ENCODE peak calls at places on chromosome 21, in nine cellular contexts. C, J, T, S, D, Q, F, Y and H are unnamed samples.

GRCh38 chr21:33373451-33373850 is 29.8 kb upstream of the IFNGR2 start:
- DNase-seq in Y (no peak), D (peak), T (no peak), Q (no peak), S (no peak), C (no peak), F (no peak), J (no peak), H (no peak)

GRCh38 chr21:33981341-33982101 is 65.9 kb upstream of the ATP5PO start:
- DNase-seq in C (no peak), Q (no peak), D (no peak), T (no peak), Y (no peak), S (peak), F (no peak), J (peak), H (no peak)

GRCh38 chr21:27480841-27481261 is 514.0 kb upstream of the ADAMTS5 start:
- DNase-seq in T (no peak), Y (no peak), J (no peak), C (no peak), Q (no peak), F (no peak), S (no peak), D (no peak), H (no peak)

GRCh38 chr21:27423073-27423472 is 456.2 kb upstream of the ADAMTS5 start:
- DNase-seq in C (no peak), D (no peak), F (peak), J (peak), Y (no peak), T (peak), Q (no peak), S (peak), H (peak)

GRCh38 chr21:35046880-35047229 is 2.2 kb downstream of the RUNX1 start:
- DNase-seq in S (no peak), D (no peak), F (no peak), T (no peak), Y (no peak), J (peak), C (no peak), Q (no peak), H (no peak)

GRCh38 chr21:15060776-15061175 is 4.0 kb downstream of the NRIP1 start:
- DNase-seq in S (no peak), F (no peak), Q (no peak), Y (no peak), C (no peak), T (no peak), J (no peak), D (no peak), H (no peak)

GRCh38 chr21:27779604-27780003 is 812.7 kb upstream of the ADAMTS5 start:
- DNase-seq in T (no peak), Q (no peak), S (no peak), C (no peak), J (no peak), D (no peak), Y (no peak), F (no peak), H (no peak)

GRCh38 chr21:32370971-32371766 is 21.6 kb downstream of the URB1 start:
- DNase-seq in J (no peak), Q (no peak), F (no peak), Y (no peak), T (no peak), S (no peak), C (no peak), D (no peak), H (no peak)

GRCh38 chr21:35578831-35579470 is 481.4 kb downstream of the SETD4 start:
- DNase-seq in C (no peak), Y (no peak), T (no peak), D (no peak), F (no peak), J (no peak), Q (no peak), S (no peak), H (no peak)

GRCh38 chr21:29114765-29115164 is 15.7 kb upstream of the MAP3K7CL start:
- DNase-seq in F (no peak), S (no peak), T (no peak), J (no peak), C (peak), Q (no peak), Y (peak), D (no peak), H (no peak)

GRCh38 chr21:17911628-17912027 is 92.5 kb upstream of the C21orf91 start:
- DNase-seq in C (no peak), S (no peak), J (no peak), D (no peak), Q (no peak), T (no peak), Y (no peak), F (no peak), H (no peak)

GRCh38 chr21:46552865-46553379 is 52.0 kb downstream of the S100B start:
- DNase-seq in Q (no peak), T (no peak), J (no peak), Y (no peak), F (no peak), C (no peak), D (no peak), S (no peak), H (no peak)

GRCh38 chr21:46549650-46550049 is 55.2 kb downstream of the S100B start:
- DNase-seq in J (no peak), C (no peak), F (no peak), S (no peak), Y (no peak), D (no peak), Q (no peak), T (no peak), H (no peak)

GRCh38 chr21:46552274-46552673 is 52.6 kb downstream of the S100B start:
- DNase-seq in S (no peak), F (no peak), C (no peak), T (no peak), D (no peak), J (no peak), Q (no peak), Y (no peak), H (no peak)

GRCh38 chr21:46551636-46552241 is 53.1 kb downstream of the S100B start:
- DNase-seq in D (peak), Q (peak), S (no peak), Y (no peak), F (no peak), C (peak), J (no peak), T (no peak), H (peak)

DNA sequence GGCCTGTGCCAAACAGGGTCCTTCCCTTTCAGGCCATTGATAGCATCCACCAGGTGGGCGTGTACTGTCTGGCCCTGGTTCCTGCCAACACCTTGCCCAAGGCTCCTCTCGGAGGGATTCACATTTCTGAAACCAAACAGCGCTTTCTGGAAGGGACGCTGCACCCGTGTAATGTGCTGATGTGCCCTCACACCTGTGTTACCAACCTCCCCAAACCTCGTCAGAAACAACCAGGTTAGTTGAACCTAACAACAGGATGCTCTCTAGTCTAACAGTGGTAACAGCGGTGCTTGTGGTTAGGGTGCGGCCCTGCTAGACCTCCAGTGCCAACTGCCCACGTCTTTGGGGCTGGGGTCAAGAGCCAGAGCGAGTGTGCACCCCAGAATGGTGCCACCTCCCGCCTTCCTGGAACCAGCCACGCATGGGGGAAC is 54.4 kb downstream of the S100B start:
- DNase-seq in Y (no peak), J (no peak), T (no peak), F (no peak), D (no peak), Q (no peak), S (no peak), C (no peak), H (no peak)
- TF ChIP-seq CTCF in Y (no peak), J (no peak), T (no peak), F (no peak), D (no peak), Q (no peak), S (no peak), C (no peak), H (no peak)

GRCh38 chr21:36640260-36641244 is 58.4 kb upstream of the SIM2 start:
- DNase-seq in C (peak), T (no peak), Q (peak), D (no peak), F (no peak), J (no peak), Y (no peak), S (no peak), H (no peak)
- H3K27ac ChIP-seq in C (no peak), T (no peak), Q (no peak), D (no peak), F (no peak), J (no peak), Y (no peak), S (no peak), H (no peak)

GRCh38 chr21:24076179-24076578 is 1531.1 kb downstream of the MRPL39 start:
- DNase-seq in Q (no peak), C (no peak), F (no peak), D (no peak), S (no peak), J (no peak), Y (no peak), T (no peak), H (no peak)
- TF ChIP-seq CTCF in Q (no peak), C (no peak), F (no peak), D (no peak), S (no peak), J (no peak), Y (no peak), T (no peak), H (peak)

DNA sequence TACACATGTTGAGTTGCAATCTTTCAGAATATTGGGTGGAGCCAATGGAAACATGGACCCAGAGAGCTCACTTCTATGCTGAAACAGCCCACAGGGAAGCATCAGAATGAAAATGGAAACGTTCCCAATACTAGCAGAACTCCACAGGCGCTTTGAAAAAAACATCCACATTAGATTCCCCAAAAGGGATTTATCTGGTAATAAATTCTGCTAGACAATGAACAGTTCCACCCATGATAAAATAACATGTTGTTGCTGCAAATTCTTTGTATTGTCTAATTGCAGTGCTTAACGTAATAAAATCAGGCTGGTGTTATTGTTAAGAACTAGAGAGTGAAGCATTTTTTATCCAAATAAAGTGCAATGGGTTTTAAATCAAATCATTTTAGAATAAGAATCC is 197.0 kb downstream of the GABPA start:
- DNase-seq in F (no peak), Y (no peak), Q (no peak), S (no peak), J (no peak), T (no peak), D (no peak), C (no peak), H (no peak)
- H3K27ac ChIP-seq in F (no peak), Y (no peak), Q (no peak), S (peak), J (peak), T (peak), D (no peak), C (peak), H (no peak)

DNA sequence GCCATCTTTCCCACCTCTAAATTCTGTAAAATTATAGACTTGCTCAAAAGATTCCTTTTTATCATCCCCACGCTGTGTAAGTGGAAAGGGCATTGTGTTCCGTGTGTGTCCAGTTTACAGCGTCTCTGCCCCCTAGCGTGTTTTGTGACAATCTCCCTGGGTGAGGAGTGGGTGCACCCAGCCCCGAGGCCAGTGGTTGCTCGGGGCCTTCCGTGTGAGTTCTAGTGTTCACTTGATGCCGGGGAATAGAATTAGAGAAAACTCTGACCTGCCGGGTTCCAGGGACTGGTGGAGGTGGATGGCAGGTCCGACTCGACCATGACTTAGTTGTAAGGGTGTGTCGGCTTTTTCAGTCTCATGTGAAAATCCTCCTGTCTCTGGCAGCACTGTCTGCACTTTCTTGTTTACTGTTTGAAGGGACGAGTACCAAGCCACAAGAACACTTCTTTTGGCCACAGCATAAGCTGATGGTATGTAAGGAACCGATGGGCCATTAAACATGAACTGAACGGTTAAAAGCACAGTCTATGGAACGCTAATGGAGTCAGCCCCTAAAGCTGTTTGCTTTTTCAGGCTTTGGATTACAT is 61.9 kb downstream of the POFUT2 start:
- DNase-seq in J (no peak), F (no peak), T (no peak), D (no peak), Y (no peak), C (no peak), S (no peak), Q (no peak), H (no peak)
- TF ChIP-seq CTCF in J (no peak), F (no peak), T (no peak), D (no peak), Y (no peak), C (no peak), S (no peak), Q (no peak), H (no peak)

GRCh38 chr21:42971897-42972275 is 2.5 kb upstream of the PKNOX1 start:
- DNase-seq in S (no peak), Q (peak), T (no peak), D (peak), C (peak), F (no peak), J (no peak), Y (no peak), H (no peak)
- H3K27ac ChIP-seq in S (no peak), Q (peak), T (no peak), D (peak), C (peak), F (no peak), J (no peak), Y (no peak), H (peak)

DNA sequence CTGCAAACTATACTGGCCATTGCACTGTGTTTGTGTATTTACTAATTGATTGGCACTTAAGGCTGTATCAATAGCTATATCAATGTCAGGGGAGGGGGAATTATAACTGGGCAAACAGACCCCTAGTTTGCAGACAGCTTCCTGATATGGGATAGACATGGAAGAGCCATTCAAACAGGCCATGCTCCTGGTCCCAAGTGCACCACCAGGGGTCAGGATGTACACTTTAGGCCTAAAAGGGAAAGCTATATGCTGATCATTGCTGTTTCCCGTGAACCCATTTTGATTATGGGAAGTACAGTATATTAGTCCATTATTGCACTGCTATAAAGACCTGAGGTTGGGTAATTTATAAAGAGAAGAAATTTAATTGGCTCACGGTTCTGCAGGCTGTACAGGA is 125.0 kb upstream of the BACE2 start:
- DNase-seq in Y (no peak), D (no peak), F (no peak), Q (no peak), T (no peak), S (no peak), J (no peak), C (peak), H (no peak)
- TF ChIP-seq CTCF in Y (no peak), D (peak), F (no peak), Q (peak), T (peak), S (no peak), J (no peak), C (peak), H (no peak)

GRCh38 chr21:43720539-43721224 is 1.8 kb downstream of the PDXK start:
- DNase-seq in Q (peak), J (no peak), F (no peak), D (no peak), S (no peak), C (no peak), T (no peak), Y (no peak), H (no peak)

GRCh38 chr21:43721939-43722338 is 3.0 kb downstream of the PDXK start:
- DNase-seq in D (no peak), J (no peak), Y (no peak), T (no peak), Q (no peak), F (no peak), C (no peak), S (no peak), H (peak)

GRCh38 chr21:43719748-43720538 is 1.0 kb downstream of the PDXK start:
- DNase-seq in J (no peak), Q (peak), T (no peak), C (no peak), Y (no peak), F (peak), D (peak), S (peak), H (peak)

GRCh38 chr21:43718872-43719747 is at the start of gene PDXK:
- DNase-seq in S (peak), D (peak), T (peak), F (peak), Y (peak), Q (peak), C (peak), J (peak), H (peak)

DNA sequence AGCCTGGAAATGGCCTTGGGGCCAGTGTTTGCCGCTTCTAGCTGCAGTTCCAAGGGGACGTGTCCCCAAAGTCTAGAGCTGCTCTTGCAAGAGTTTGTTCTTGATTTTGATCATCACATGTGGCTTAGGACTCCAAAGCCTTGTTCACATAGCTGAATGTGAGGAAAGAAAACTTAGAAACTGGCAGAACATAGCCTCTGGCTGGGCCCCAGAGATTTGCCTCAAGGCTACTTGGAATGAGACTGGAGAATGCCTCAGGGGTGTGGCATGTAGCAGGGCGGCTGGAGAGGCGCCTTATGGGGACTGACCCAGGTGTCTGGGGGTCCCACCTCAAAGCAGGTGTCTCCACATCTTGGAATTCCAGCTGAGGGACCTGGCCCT is 2.3 kb downstream of the PDXK start:
- DNase-seq in F (no peak), C (no peak), S (no peak), J (no peak), Y (no peak), Q (no peak), D (no peak), T (no peak), H (no peak)
- H3K27ac ChIP-seq in F (no peak), C (no peak), S (no peak), J (no peak), Y (peak), Q (no peak), D (peak), T (no peak), H (peak)